ENCODE peak calls at places on chromosomes 13 and 19, in eight cellular contexts. One of them, this sample, is unnamed.

GRCh38 chr19:56294557-56294956 is 20.1 kb downstream of the ZSCAN5A start:
- DNase-seq in mucosa of descending colon: no peak
- DNase-seq in heart left ventricle: no peak
- DNase-seq in lower leg skin: no peak
- DNase-seq in body of pancreas: no peak
- DNase-seq in WTC11: no peak
- DNase-seq in NB4: no peak
- DNase-seq in cardiac muscle cell: no peak
- DNase-seq in this sample: no peak

GRCh38 chr13:109400192-109400591 is 386.2 kb downstream of the IRS2 start:
- DNase-seq in mucosa of descending colon: no peak
- DNase-seq in heart left ventricle: peak
- DNase-seq in lower leg skin: no peak
- DNase-seq in body of pancreas: no peak
- DNase-seq in WTC11: no peak
- DNase-seq in NB4: peak
- DNase-seq in cardiac muscle cell: no peak
- DNase-seq in this sample: peak

GRCh38 chr13:40043759-40044158 is 388.3 kb downstream of the COG6 start:
- DNase-seq in mucosa of descending colon: no peak
- DNase-seq in heart left ventricle: no peak
- DNase-seq in lower leg skin: no peak
- DNase-seq in body of pancreas: no peak
- DNase-seq in WTC11: no peak
- DNase-seq in NB4: no peak
- DNase-seq in cardiac muscle cell: no peak
- DNase-seq in this sample: no peak

GRCh38 chr13:40640845-40641458 is 25.5 kb downstream of the FOXO1 start:
- DNase-seq in mucosa of descending colon: no peak
- DNase-seq in heart left ventricle: no peak
- DNase-seq in lower leg skin: no peak
- DNase-seq in body of pancreas: no peak
- DNase-seq in WTC11: no peak
- DNase-seq in NB4: peak
- DNase-seq in cardiac muscle cell: no peak
- DNase-seq in this sample: no peak

GRCh38 chr19:51901860-51902259 is 3.0 kb downstream of the ZNF649 start:
- DNase-seq in mucosa of descending colon: no peak
- DNase-seq in heart left ventricle: no peak
- DNase-seq in lower leg skin: no peak
- DNase-seq in body of pancreas: no peak
- DNase-seq in WTC11: no peak
- DNase-seq in NB4: no peak
- DNase-seq in cardiac muscle cell: no peak
- DNase-seq in this sample: no peak

GRCh38 chr13:51539887-51540286 is 44.4 kb upstream of the WDFY2 start:
- DNase-seq in mucosa of descending colon: no peak
- DNase-seq in heart left ventricle: no peak
- DNase-seq in lower leg skin: no peak
- DNase-seq in body of pancreas: no peak
- DNase-seq in WTC11: no peak
- DNase-seq in NB4: peak
- DNase-seq in cardiac muscle cell: no peak
- DNase-seq in this sample: no peak

GRCh38 chr19:57830071-57830602 is at the start of gene ZNF587B:
- DNase-seq in mucosa of descending colon: no peak
- DNase-seq in heart left ventricle: peak
- DNase-seq in lower leg skin: peak
- DNase-seq in body of pancreas: peak
- DNase-seq in WTC11: peak
- DNase-seq in NB4: peak
- DNase-seq in cardiac muscle cell: peak
- DNase-seq in this sample: peak

GRCh38 chr19:31372245-31372781 is 23.1 kb upstream of the TSHZ3 start:
- DNase-seq in mucosa of descending colon: no peak
- DNase-seq in heart left ventricle: no peak
- DNase-seq in lower leg skin: no peak
- DNase-seq in body of pancreas: no peak
- DNase-seq in WTC11: no peak
- DNase-seq in NB4: no peak
- DNase-seq in cardiac muscle cell: no peak
- DNase-seq in this sample: no peak

GRCh38 chr13:56907766-56908165 is 233.0 kb upstream of the PRR20A start:
- DNase-seq in mucosa of descending colon: no peak
- DNase-seq in heart left ventricle: no peak
- DNase-seq in lower leg skin: no peak
- DNase-seq in body of pancreas: no peak
- DNase-seq in WTC11: no peak
- DNase-seq in NB4: no peak
- DNase-seq in cardiac muscle cell: no peak
- DNase-seq in this sample: no peak

GRCh38 chr13:50080158-50080855 is 65.1 kb downstream of the KCNRG start:
- DNase-seq in mucosa of descending colon: no peak
- DNase-seq in heart left ventricle: no peak
- DNase-seq in lower leg skin: no peak
- DNase-seq in body of pancreas: no peak
- DNase-seq in WTC11: no peak
- DNase-seq in NB4: peak
- DNase-seq in cardiac muscle cell: peak
- DNase-seq in this sample: peak

GRCh38 chr19:54352546-54352945 is 12.2 kb downstream of the LAIR1 start:
- DNase-seq in mucosa of descending colon: no peak
- DNase-seq in heart left ventricle: no peak
- DNase-seq in lower leg skin: no peak
- DNase-seq in body of pancreas: no peak
- DNase-seq in WTC11: no peak
- DNase-seq in NB4: no peak
- DNase-seq in cardiac muscle cell: no peak
- DNase-seq in this sample: no peak

GRCh38 chr13:102021777-102022176 is 380.1 kb downstream of the FGF14 start:
- DNase-seq in mucosa of descending colon: no peak
- DNase-seq in heart left ventricle: no peak
- DNase-seq in lower leg skin: no peak
- DNase-seq in body of pancreas: no peak
- DNase-seq in WTC11: no peak
- DNase-seq in NB4: no peak
- DNase-seq in cardiac muscle cell: no peak
- DNase-seq in this sample: no peak

GRCh38 chr13:96686286-96686685 is 308.0 kb downstream of the OXGR1 start:
- DNase-seq in mucosa of descending colon: no peak
- DNase-seq in heart left ventricle: no peak
- DNase-seq in lower leg skin: no peak
- DNase-seq in body of pancreas: no peak
- DNase-seq in WTC11: no peak
- DNase-seq in NB4: no peak
- DNase-seq in cardiac muscle cell: no peak
- DNase-seq in this sample: no peak

GRCh38 chr13:96678801-96679200 is 315.5 kb downstream of the OXGR1 start:
- DNase-seq in mucosa of descending colon: no peak
- DNase-seq in heart left ventricle: no peak
- DNase-seq in lower leg skin: no peak
- DNase-seq in body of pancreas: no peak
- DNase-seq in WTC11: no peak
- DNase-seq in NB4: no peak
- DNase-seq in cardiac muscle cell: no peak
- DNase-seq in this sample: no peak

GRCh38 chr13:96680898-96681297 is 313.4 kb downstream of the OXGR1 start:
- DNase-seq in mucosa of descending colon: no peak
- DNase-seq in heart left ventricle: no peak
- DNase-seq in lower leg skin: no peak
- DNase-seq in body of pancreas: no peak
- DNase-seq in WTC11: no peak
- DNase-seq in NB4: no peak
- DNase-seq in cardiac muscle cell: no peak
- DNase-seq in this sample: no peak

GRCh38 chr13:96684472-96684871 is 309.8 kb downstream of the OXGR1 start:
- DNase-seq in mucosa of descending colon: no peak
- DNase-seq in heart left ventricle: no peak
- DNase-seq in lower leg skin: no peak
- DNase-seq in body of pancreas: no peak
- DNase-seq in WTC11: no peak
- DNase-seq in NB4: no peak
- DNase-seq in cardiac muscle cell: peak
- DNase-seq in this sample: no peak
- TF ChIP-seq CTCF in mucosa of descending colon: no peak
- TF ChIP-seq CTCF in heart left ventricle: no peak
- TF ChIP-seq CTCF in lower leg skin: no peak
- TF ChIP-seq CTCF in body of pancreas: no peak
- TF ChIP-seq CTCF in WTC11: no peak
- TF ChIP-seq CTCF in NB4: no peak
- TF ChIP-seq CTCF in cardiac muscle cell: no peak
- TF ChIP-seq CTCF in this sample: no peak

DNA sequence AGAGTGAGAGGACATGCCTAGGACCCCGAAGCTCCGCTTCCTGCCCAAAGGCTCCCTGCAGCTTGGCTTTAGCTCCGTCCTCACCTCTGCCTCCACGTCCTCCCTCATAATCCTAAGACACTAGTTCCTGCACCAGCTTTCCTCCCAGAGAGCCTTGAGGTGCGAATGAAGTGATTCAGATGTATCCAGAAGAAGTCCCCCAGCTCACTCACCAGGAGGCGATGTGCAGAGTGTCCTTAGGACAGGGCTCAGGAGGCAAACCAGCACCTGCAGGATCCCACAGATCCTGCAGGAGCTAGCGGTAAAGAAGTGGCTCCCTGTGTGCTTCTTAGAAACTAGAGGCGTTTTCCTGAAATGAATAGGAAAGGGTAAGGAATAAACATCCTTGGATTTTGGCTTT is 109.7 kb downstream of the HSPH1 start:
- DNase-seq in mucosa of descending colon: no peak
- DNase-seq in heart left ventricle: no peak
- DNase-seq in lower leg skin: peak
- DNase-seq in body of pancreas: no peak
- DNase-seq in WTC11: peak
- DNase-seq in NB4: no peak
- DNase-seq in cardiac muscle cell: no peak
- DNase-seq in this sample: peak
- TF ChIP-seq CTCF in mucosa of descending colon: no peak
- TF ChIP-seq CTCF in heart left ventricle: no peak
- TF ChIP-seq CTCF in lower leg skin: no peak
- TF ChIP-seq CTCF in body of pancreas: no peak
- TF ChIP-seq CTCF in WTC11: no peak
- TF ChIP-seq CTCF in NB4: no peak
- TF ChIP-seq CTCF in cardiac muscle cell: no peak
- TF ChIP-seq CTCF in this sample: no peak

DNA sequence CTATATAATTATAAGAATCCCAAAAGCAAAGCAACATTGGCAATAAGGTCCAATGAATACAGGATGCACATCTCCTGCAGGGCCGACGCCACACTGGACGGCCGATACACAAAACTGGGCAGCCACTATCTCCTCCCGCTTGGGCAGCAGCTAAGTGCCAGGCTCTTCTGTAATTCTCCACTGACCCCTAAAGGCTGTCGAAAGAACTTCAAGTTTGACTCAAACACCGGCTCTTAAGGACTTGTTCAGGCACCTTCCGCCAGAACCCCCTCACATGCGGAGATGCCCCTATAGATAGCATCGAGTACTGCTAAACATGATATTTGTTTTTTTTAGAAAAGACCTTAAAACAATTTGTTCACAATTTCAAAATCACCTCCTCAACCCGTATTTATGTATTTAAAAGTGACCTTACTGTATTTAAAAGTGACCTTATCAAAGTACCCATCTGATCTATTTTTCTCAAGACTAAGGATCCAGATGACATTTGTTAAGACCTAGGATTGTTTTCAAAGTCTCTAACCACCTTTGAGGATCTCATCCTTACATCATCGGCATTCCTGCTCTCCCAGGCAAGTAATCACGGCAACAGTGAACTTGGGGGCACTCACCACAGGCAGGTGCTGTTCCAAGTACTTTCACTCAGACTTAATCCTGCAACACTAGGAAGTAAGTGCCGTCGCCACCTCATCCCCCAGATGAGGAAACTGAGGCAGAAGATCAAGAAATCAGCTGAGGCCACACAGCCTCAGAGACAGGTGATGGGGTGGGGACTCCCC is 77.8 kb downstream of the TUBGCP3 start:
- DNase-seq in mucosa of descending colon: no peak
- DNase-seq in heart left ventricle: no peak
- DNase-seq in lower leg skin: no peak
- DNase-seq in body of pancreas: no peak
- DNase-seq in WTC11: peak
- DNase-seq in NB4: peak
- DNase-seq in cardiac muscle cell: peak
- DNase-seq in this sample: peak
- TF ChIP-seq CTCF in mucosa of descending colon: no peak
- TF ChIP-seq CTCF in heart left ventricle: peak
- TF ChIP-seq CTCF in lower leg skin: no peak
- TF ChIP-seq CTCF in body of pancreas: peak
- TF ChIP-seq CTCF in WTC11: peak
- TF ChIP-seq CTCF in NB4: peak
- TF ChIP-seq CTCF in cardiac muscle cell: peak
- TF ChIP-seq CTCF in this sample: peak

GRCh38 chr19:10113964-10114650 is 2.6 kb downstream of the P2RY11 start:
- DNase-seq in mucosa of descending colon: peak
- DNase-seq in heart left ventricle: no peak
- DNase-seq in lower leg skin: no peak
- DNase-seq in body of pancreas: no peak
- DNase-seq in WTC11: no peak
- DNase-seq in NB4: peak
- DNase-seq in cardiac muscle cell: no peak
- DNase-seq in this sample: no peak
- TF ChIP-seq CTCF in mucosa of descending colon: no peak
- TF ChIP-seq CTCF in heart left ventricle: no peak
- TF ChIP-seq CTCF in lower leg skin: no peak
- TF ChIP-seq CTCF in body of pancreas: no peak
- TF ChIP-seq CTCF in WTC11: no peak
- TF ChIP-seq CTCF in NB4: no peak
- TF ChIP-seq CTCF in cardiac muscle cell: no peak
- TF ChIP-seq CTCF in this sample: no peak

GRCh38 chr13:21686761-21687391 is 16.0 kb downstream of the FGF9 start:
- DNase-seq in mucosa of descending colon: no peak
- DNase-seq in heart left ventricle: no peak
- DNase-seq in lower leg skin: no peak
- DNase-seq in body of pancreas: no peak
- DNase-seq in WTC11: no peak
- DNase-seq in NB4: no peak
- DNase-seq in cardiac muscle cell: no peak
- DNase-seq in this sample: no peak

GRCh38 chr13:21685485-21686064 is 14.7 kb downstream of the FGF9 start:
- DNase-seq in mucosa of descending colon: no peak
- DNase-seq in heart left ventricle: no peak
- DNase-seq in lower leg skin: no peak
- DNase-seq in body of pancreas: no peak
- DNase-seq in WTC11: no peak
- DNase-seq in NB4: no peak
- DNase-seq in cardiac muscle cell: no peak
- DNase-seq in this sample: no peak

GRCh38 chr13:21689097-21689496 is 18.2 kb downstream of the FGF9 start:
- DNase-seq in mucosa of descending colon: no peak
- DNase-seq in heart left ventricle: peak
- DNase-seq in lower leg skin: no peak
- DNase-seq in body of pancreas: no peak
- DNase-seq in WTC11: no peak
- DNase-seq in NB4: no peak
- DNase-seq in cardiac muscle cell: peak
- DNase-seq in this sample: no peak

GRCh38 chr13:21690955-21691354 is 20.1 kb downstream of the FGF9 start:
- DNase-seq in mucosa of descending colon: no peak
- DNase-seq in heart left ventricle: no peak
- DNase-seq in lower leg skin: no peak
- DNase-seq in body of pancreas: no peak
- DNase-seq in WTC11: no peak
- DNase-seq in NB4: no peak
- DNase-seq in cardiac muscle cell: no peak
- DNase-seq in this sample: no peak

GRCh38 chr13:21688056-21688455 is 17.2 kb downstream of the FGF9 start:
- DNase-seq in mucosa of descending colon: no peak
- DNase-seq in heart left ventricle: no peak
- DNase-seq in lower leg skin: no peak
- DNase-seq in body of pancreas: no peak
- DNase-seq in WTC11: no peak
- DNase-seq in NB4: no peak
- DNase-seq in cardiac muscle cell: no peak
- DNase-seq in this sample: no peak
- TF ChIP-seq CTCF in mucosa of descending colon: no peak
- TF ChIP-seq CTCF in heart left ventricle: no peak
- TF ChIP-seq CTCF in lower leg skin: no peak
- TF ChIP-seq CTCF in body of pancreas: no peak
- TF ChIP-seq CTCF in WTC11: no peak
- TF ChIP-seq CTCF in NB4: no peak
- TF ChIP-seq CTCF in cardiac muscle cell: no peak
- TF ChIP-seq CTCF in this sample: no peak

This sample was measured in endothelial cell.